ENCODE peak calls at places on chromosome 4, in nine cellular contexts. C, A, G, S, D, M, O, U and N are unnamed samples.

GRCh38 chr4:3047464-3048286 is 26.7 kb downstream of the HTT-AS start:
- DNase-seq in C (no peak), A (peak; percentile 49), G (peak; percentile 71), S (peak; percentile 56), D (peak; percentile 50), M (peak; percentile 49), O (no peak), U (peak; percentile 77), N (no peak)

GRCh38 chr4:140296335-140296753 is 77.1 kb upstream of the SCOC start:
- DNase-seq in C (no peak), A (no peak), G (no peak), S (peak; percentile 46), D (no peak), M (peak; percentile 15), O (no peak), U (peak; percentile 69), N (peak; percentile 38)

GRCh38 chr4:70559216-70559830 is 32.7 kb upstream of the AMBN start:
- DNase-seq in C (peak; percentile 22), A (peak; percentile 58), G (peak; percentile 56), S (no peak), D (no peak), M (peak; percentile 41), O (no peak), U (peak; percentile 37), N (no peak)

GRCh38 chr4:6755088-6755753 is 27.3 kb upstream of the KIAA0232 start:
- DNase-seq in C (no peak), A (no peak), G (no peak), S (no peak), D (no peak), M (no peak), O (no peak), U (no peak), N (no peak)

GRCh38 chr4:66465111-66465510 is 794.8 kb upstream of the EPHA5 start:
- DNase-seq in C (no peak), A (no peak), G (no peak), S (no peak), D (no peak), M (no peak), O (no peak), U (no peak), N (no peak)

GRCh38 chr4:141131738-141132688 is 1.3 kb downstream of the RNF150 start:
- DNase-seq in C (no peak), A (no peak), G (peak; percentile 25), S (peak; percentile 43), D (no peak), M (no peak), O (no peak), U (peak; percentile 21), N (no peak)

GRCh38 chr4:178812866-178813265 is 1370.6 kb upstream of the AGA start:
- DNase-seq in C (no peak), A (no peak), G (no peak), S (no peak), D (no peak), M (no peak), O (no peak), U (no peak), N (no peak)

GRCh38 chr4:7132730-7133582 is 59.4 kb upstream of the SORCS2 start:
- DNase-seq in C (no peak), A (no peak), G (no peak), S (no peak), D (no peak), M (no peak), O (no peak), U (no peak), N (no peak)

GRCh38 chr4:185933078-185933581 is 121.1 kb upstream of the SORBS2 start:
- DNase-seq in C (no peak), A (no peak), G (peak; percentile 6), S (peak; percentile 44), D (no peak), M (peak; percentile 95), O (no peak), U (no peak), N (no peak)

GRCh38 chr4:148444296-148445070 is 2.3 kb upstream of the NR3C2 start:
- DNase-seq in C (no peak), A (no peak), G (peak; percentile 45), S (peak; percentile 54), D (peak; percentile 45), M (no peak), O (no peak), U (peak; percentile 45), N (no peak)